ENCODE peak calls at places on chromosomes 6 and 20, in five cellular contexts. J is T-helper 1 cell, A is A673, R is astrocyte of the spinal cord, S is NCI-H1417. Y is an unnamed sample.

GRCh38 chr6:15444881-15445280 is 199.0 kb downstream of the JARID2 start:
- DNase-seq in J (no peak), A (peak; percentile 81), R (no peak), S (peak; percentile 69), Y (no peak)

GRCh38 chr20:54212226-54212625 is 4.3 kb downstream of the PFDN4 start:
- DNase-seq in J (no peak), A (no peak), R (peak; percentile 66), S (no peak), Y (no peak)

GRCh38 chr20:3744806-3745685 is 12.6 kb downstream of the HSPA12B start:
- DNase-seq in J (peak; percentile 70), A (peak; percentile 69), R (peak; percentile 59), S (peak; percentile 45), Y (peak; percentile 68)

GRCh38 chr6:138594042-138594636 is 94.8 kb upstream of the NHSL1 start:
- DNase-seq in J (no peak), A (no peak), R (no peak), S (peak; percentile 49), Y (no peak)

GRCh38 chr6:70241991-70242420 is 60.9 kb downstream of the COL9A1 start:
- DNase-seq in J (no peak), A (no peak), R (no peak), S (peak; percentile 11), Y (no peak)

GRCh38 chr6:33213166-33213988 is 5.1 kb downstream of the RING1 start:
- DNase-seq in J (no peak), A (no peak), R (no peak), S (peak; percentile 41), Y (no peak)

GRCh38 chr6:165925474-165926156 is 242.0 kb downstream of the TBXT start:
- DNase-seq in J (no peak), A (no peak), R (no peak), S (no peak), Y (no peak)

GRCh38 chr20:51749674-51750036 is 18.5 kb downstream of the ATP9A start:
- DNase-seq in J (no peak), A (no peak), R (peak; percentile 54), S (no peak), Y (no peak)